ENCODE peak calls at places on chromosomes 13 and 19, in five cellular contexts. F is activated naive CD4-positive, alpha-beta T cell treated with anti-CD3 and anti-CD28 coated beads for 36 hours; S is left cardiac atrium; E is HT1080; N is uterus. W is an unnamed sample.

GRCh38 chr13:99041788-99042187 is 63.9 kb upstream of the DOCK9 start:
- DNase-seq in F (no peak), E (no peak), S (no peak), N (no peak), W (no peak)

GRCh38 chr19:1163934-1164683 is 10.0 kb downstream of the SBNO2 start:
- DNase-seq in S (no peak), F (no peak), N (no peak), E (no peak), W (peak; percentile 78)

GRCh38 chr19:31232220-31232619 is 117.0 kb downstream of the TSHZ3 start:
- DNase-seq in S (no peak), E (no peak), F (no peak), N (no peak), W (no peak)

GRCh38 chr19:4586245-4586644 is 26.8 kb upstream of the SEMA6B start:
- DNase-seq in E (no peak), S (no peak), N (no peak), F (no peak), W (no peak)

GRCh38 chr13:103277099-103277498 is 210.9 kb upstream of the SLC10A2 start:
- DNase-seq in N (no peak), S (no peak), F (no peak), E (no peak), W (no peak)

GRCh38 chr19:34141036-34141435 is 31.3 kb upstream of the LSM14A start:
- DNase-seq in S (no peak), F (no peak), E (no peak), N (no peak), W (no peak)

GRCh38 chr19:18202759-18203407 is 959 bp downstream of the RAB3A start:
- DNase-seq in N (peak; percentile 48), E (no peak), S (peak; percentile 46), F (peak; percentile 35), W (peak; percentile 86)

GRCh38 chr13:29457299-29457698 is 138.2 kb downstream of the SLC7A1 start:
- DNase-seq in E (peak; percentile 91), F (no peak), N (no peak), S (no peak), W (no peak)

GRCh38 chr13:108326318-108326717 is 56.8 kb downstream of the TNFSF13B start:
- DNase-seq in N (no peak), F (peak; percentile 35), E (no peak), S (no peak), W (no peak)

GRCh38 chr19:50896591-50897190 is 14.5 kb downstream of the KLK4 start:
- DNase-seq in S (no peak), F (peak; percentile 48), E (peak; percentile 81), N (no peak), W (no peak)

GRCh38 chr13:109204252-109204651 is 574.8 kb downstream of the MYO16 start:
- DNase-seq in S (no peak), E (no peak), F (no peak), N (no peak), W (no peak)

GRCh38 chr13:32314271-32314967 is 744 bp downstream of the ZAR1L start:
- DNase-seq in S (peak; percentile 46), E (no peak), F (no peak), N (no peak), W (peak; percentile 71)

GRCh38 chr13:70964124-70964523 is 855.9 kb upstream of the KLHL1 start:
- DNase-seq in E (peak; percentile 36), S (no peak), F (no peak), N (no peak), W (no peak)

GRCh38 chr19:30799854-30800755 is 427.9 kb downstream of the ZNF536 start:
- DNase-seq in N (no peak), E (peak; percentile 10), S (peak; percentile 46), F (peak; percentile 60), W (no peak)

GRCh38 chr19:7959209-7959608 is 15.7 kb upstream of the TIMM44 start:
- DNase-seq in S (no peak), N (no peak), F (no peak), E (no peak), W (no peak)

GRCh38 chr19:11736696-11737095 is 2.0 kb downstream of the ZNF823 start:
- DNase-seq in N (no peak), S (peak; percentile 58), F (peak; percentile 9), E (no peak), W (peak; percentile 77)

GRCh38 chr19:58166708-58167280 is 16.1 kb upstream of the ZNF274 start:
- DNase-seq in S (no peak), N (no peak), E (no peak), F (no peak), W (no peak)

GRCh38 chr19:49499030-49499670 is 2.9 kb downstream of the RPS11 start:
- DNase-seq in E (no peak), N (no peak), S (no peak), F (peak; percentile 42), W (no peak)

GRCh38 chr13:94674609-94675348 is 37.6 kb downstream of the SOX21 start:
- DNase-seq in N (no peak), E (peak; percentile 39), S (peak; percentile 43), F (peak; percentile 80), W (no peak)

GRCh38 chr13:114069376-114070097 is 62.9 kb downstream of the RASA3 start:
- DNase-seq in N (no peak), S (no peak), F (no peak), E (no peak), W (peak; percentile 70)

GRCh38 chr13:41199061-41199460 is 4.7 kb upstream of the KBTBD7 start:
- DNase-seq in N (no peak), F (no peak), E (no peak), S (no peak), W (no peak)

GRCh38 chr19:28028881-28029280 is 1184.1 kb downstream of the UQCRFS1 start:
- DNase-seq in S (no peak), N (no peak), F (no peak), E (no peak), W (no peak)

GRCh38 chr13:114141261-114141996 is 9.0 kb upstream of the RASA3 start:
- DNase-seq in N (no peak), F (no peak), S (peak; percentile 6), E (no peak), W (peak; percentile 28)

GRCh38 chr13:29402168-29402621 is 193.3 kb downstream of the SLC7A1 start:
- DNase-seq in N (peak; percentile 34), S (no peak), F (no peak), E (peak; percentile 47), W (no peak)

GRCh38 chr13:45918597-45918996 is 67.0 kb upstream of the SIAH3 start:
- DNase-seq in S (no peak), N (no peak), F (peak; percentile 29), E (no peak), W (no peak)

GRCh38 chr19:32675720-32676185 is at the start of gene RGS9BP:
- DNase-seq in F (peak; percentile 55), E (peak; percentile 65), S (peak; percentile 92), N (peak; percentile 73), W (peak; percentile 94)

GRCh38 chr13:44437356-44438233 is 64.0 kb downstream of the SERP2 start:
- DNase-seq in E (peak; percentile 71), F (no peak), N (no peak), S (no peak), W (no peak)

GRCh38 chr19:16714702-16715294 is 4.8 kb upstream of the NWD1 start:
- DNase-seq in F (peak; percentile 71), S (peak; percentile 60), E (peak; percentile 39), N (peak; percentile 22), W (no peak)

GRCh38 chr13:110912651-110913051 is 2.2 kb downstream of the ANKRD10 start:
- DNase-seq in F (no peak), S (no peak), N (no peak), E (peak; percentile 35), W (no peak)

GRCh38 chr19:8663920-8664670 is 33.7 kb downstream of the NFILZ start:
- DNase-seq in F (peak; percentile 65), S (no peak), E (no peak), N (no peak), W (no peak)

GRCh38 chr19:33487901-33488817 is 33.4 kb downstream of the PEPD start:
- DNase-seq in E (no peak), N (no peak), S (no peak), F (no peak), W (peak; percentile 14)

GRCh38 chr19:34428549-34429285 is 536 bp downstream of the UBA2 start:
- DNase-seq in E (peak; percentile 18), S (peak; percentile 52), F (peak; percentile 56), N (peak; percentile 17), W (no peak)

GRCh38 chr13:32135655-32136054 is 104.1 kb downstream of the FRY start:
- DNase-seq in N (no peak), F (no peak), S (no peak), E (peak; percentile 56), W (no peak)

GRCh38 chr13:31195616-31196015 is 4.2 kb upstream of the B3GLCT start:
- DNase-seq in N (no peak), F (no peak), S (no peak), E (no peak), W (no peak)

GRCh38 chr19:14837391-14837790 is 2.4 kb upstream of the OR7A5 start:
- DNase-seq in S (no peak), N (no peak), E (no peak), F (no peak), W (no peak)

GRCh38 chr13:74586839-74587238 is 452.6 kb upstream of the KLF12 start:
- DNase-seq in E (peak; percentile 8), N (no peak), S (no peak), F (no peak), W (no peak)

GRCh38 chr13:24039621-24040475 is 120.7 kb upstream of the SPATA13 start:
- DNase-seq in E (no peak), S (no peak), N (no peak), F (no peak), W (no peak)

W was measured in kidney.